ENCODE peak calls at places on chromosomes 12 and 14, in ten cellular contexts. O is HCT116, G is right atrium auricular region, A is esophagus muscularis mucosa, B is GM23338, P is upper lobe of left lung, Q is stomach, U is cardiac muscle cell, S is uterus, Z is left ventricle myocardium inferior. Y is an unnamed sample. For H3K27me3, the result is how much of the 10 kb centered on the place peaks cover.

GRCh38 chr14:54642121-54642520 is 75.2 kb downstream of the SAMD4A start:
- DNase-seq in O (no peak), G (no peak), A (no peak), B (no peak), P (no peak), Q (no peak), U (no peak), S (no peak), Z (no peak), Y (no peak)

GRCh38 chr14:56660677-56661389 is 81.2 kb downstream of the TMEM260 start:
- DNase-seq in O (no peak), G (no peak), A (no peak), B (peak), P (no peak), Q (no peak), U (no peak), S (no peak), Z (no peak), Y (no peak)

GRCh38 chr14:50045039-50045711 is 71.2 kb downstream of the VCPKMT start:
- DNase-seq in O (no peak), G (peak), A (peak), B (no peak), P (peak), Q (peak), U (peak), S (peak), Z (peak), Y (peak)

GRCh38 chr12:97487470-97487869 is 24.9 kb downstream of the RMST start:
- DNase-seq in O (no peak), G (no peak), A (no peak), B (no peak), P (no peak), Q (no peak), U (no peak), S (no peak), Z (no peak), Y (no peak)

GRCh38 chr12:32727237-32727636 is 28.5 kb downstream of the YARS2 start:
- DNase-seq in O (no peak), G (no peak), A (no peak), B (peak), P (no peak), Q (no peak), U (peak), S (no peak), Z (no peak), Y (no peak)

GRCh38 chr12:47585507-47585906 is 120.3 kb downstream of the RPAP3 start:
- DNase-seq in O (no peak), G (no peak), A (no peak), B (no peak), P (no peak), Q (no peak), U (no peak), S (no peak), Z (no peak), Y (no peak)

GRCh38 chr14:88791629-88792571 is 853 bp downstream of the EML5 start:
- DNase-seq in O (no peak), G (no peak), A (no peak), B (peak), P (peak), Q (peak), U (no peak), S (peak), Z (no peak), Y (no peak)

GRCh38 chr12:113757223-113758002 is 208.7 kb downstream of the RBM19 start:
- DNase-seq in O (peak), G (no peak), A (no peak), B (peak), P (no peak), Q (no peak), U (no peak), S (no peak), Z (no peak), Y (no peak)

GRCh38 chr12:113120670-113121370 is 14.7 kb downstream of the RASAL1 start:
- DNase-seq in O (no peak), G (no peak), A (no peak), B (peak), P (no peak), Q (no peak), U (no peak), S (no peak), Z (no peak), Y (no peak)

GRCh38 chr12:130104114-130104513 is 58.1 kb upstream of the FZD10 start:
- DNase-seq in O (no peak), G (no peak), A (no peak), B (no peak), P (no peak), Q (no peak), U (no peak), S (no peak), Z (no peak), Y (no peak)

GRCh38 chr12:117119592-117120198 is 20.5 kb upstream of the TESC start:
- DNase-seq in O (peak), G (no peak), A (no peak), B (peak), P (no peak), Q (no peak), U (no peak), S (no peak), Z (peak), Y (no peak)

GRCh38 chr12:52370906-52371608 is 3.8 kb upstream of the KRT85 start:
- DNase-seq in O (no peak), G (peak), A (peak), B (no peak), P (no peak), Q (no peak), U (peak), S (peak), Z (peak), Y (no peak)

GRCh38 chr14:74913986-74914573 is 9.0 kb downstream of the RPS6KL1 start:
- DNase-seq in O (peak), G (peak), A (no peak), B (peak), P (peak), Q (peak), U (peak), S (peak), Z (peak), Y (no peak)

GRCh38 chr12:108112815-108113556 is 16.1 kb upstream of the WSCD2 start:
- DNase-seq in O (no peak), G (no peak), A (no peak), B (peak), P (no peak), Q (no peak), U (no peak), S (no peak), Z (no peak), Y (no peak)

GRCh38 chr12:9669534-9669933 is at the start of gene CLEC2D:
- DNase-seq in O (no peak), G (no peak), A (no peak), B (no peak), P (no peak), Q (no peak), U (no peak), S (no peak), Z (no peak), Y (peak)

GRCh38 chr14:104106471-104106991 is 21.0 kb downstream of the ASPG start:
- DNase-seq in O (no peak), G (no peak), A (no peak), B (no peak), P (no peak), Q (no peak), U (no peak), S (no peak), Z (peak), Y (no peak)

GRCh38 chr14:81565441-81566290 is 32.0 kb upstream of the SEL1L start:
- DNase-seq in O (peak), G (no peak), A (no peak), B (peak), P (no peak), Q (no peak), U (peak), S (no peak), Z (no peak), Y (no peak)

GRCh38 chr14:75987201-75987970 is 1.8 kb downstream of the IFT43 start:
- DNase-seq in O (no peak), G (no peak), A (no peak), B (no peak), P (no peak), Q (no peak), U (no peak), S (no peak), Z (no peak), Y (no peak)

GRCh38 chr14:23056257-23056955 is 914 bp downstream of the CDH24 start:
- DNase-seq in O (peak), G (peak), A (no peak), B (peak), P (peak), Q (peak), U (peak), S (peak), Z (peak), Y (peak)

GRCh38 chr14:51188566-51189185 is 51.4 kb upstream of the TMX1 start:
- DNase-seq in O (no peak), G (no peak), A (no peak), B (no peak), P (no peak), Q (no peak), U (peak), S (peak), Z (no peak), Y (no peak)

GRCh38 chr14:101233861-101234587 is 327.3 kb upstream of the DIO3 start:
- DNase-seq in O (no peak), G (no peak), A (no peak), B (no peak), P (no peak), Q (no peak), U (no peak), S (no peak), Z (no peak), Y (no peak)
- TF ChIP-seq CTCF in O (no peak), G (no peak), A (no peak), B (no peak), P (no peak), Q (no peak), U (no peak), S (no peak), Z (no peak), Y (no peak)

DNA sequence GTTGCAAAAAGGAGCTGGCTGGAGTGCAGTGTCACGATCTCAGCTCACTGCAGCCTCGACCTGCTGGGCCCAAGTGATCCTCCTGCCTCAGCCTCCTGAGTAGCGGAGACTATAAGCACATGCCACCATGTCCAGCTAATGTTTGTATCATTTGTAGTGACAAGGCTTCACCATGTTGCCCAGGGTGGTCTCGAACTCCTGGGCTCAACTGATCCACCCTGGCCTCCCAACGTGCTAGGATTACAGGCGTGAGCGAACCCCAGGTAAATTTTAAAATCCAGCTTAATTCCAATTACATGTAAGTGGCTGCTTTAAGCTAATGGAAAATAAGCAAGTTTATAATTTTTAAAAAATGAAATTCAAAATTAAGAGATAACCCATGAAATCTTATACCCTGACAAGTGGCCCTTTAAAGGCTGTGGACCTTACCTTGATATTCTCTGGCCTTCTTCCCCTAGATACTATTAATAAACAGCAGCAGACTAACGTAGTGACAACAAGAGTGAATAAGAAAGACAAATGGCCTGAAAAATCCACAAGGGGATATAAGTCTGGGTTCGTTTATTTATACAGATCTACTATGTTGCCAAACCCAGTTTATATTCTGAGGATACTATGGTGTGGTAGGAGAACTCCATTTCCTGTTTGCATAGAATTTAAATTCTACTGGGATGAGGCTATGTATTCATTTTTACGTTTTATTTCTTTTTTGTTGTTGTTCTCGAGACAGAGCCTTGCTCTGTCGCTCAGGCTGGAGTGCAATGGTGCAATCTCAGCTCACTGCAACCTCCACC is 25.6 kb upstream of the SLC2A3 start:
- DNase-seq in O (no peak), G (no peak), A (no peak), B (no peak), P (no peak), Q (no peak), U (no peak), S (no peak), Z (no peak), Y (no peak)
- H3K4me3 ChIP-seq in O (peak), G (no peak), A (no peak), B (peak), P (no peak), Q (no peak), U (peak), S (no peak), Z (peak), Y (peak)

GRCh38 chr14:31672709-31673108 is 111.5 kb downstream of the NUBPL start:
- DNase-seq in O (no peak), G (no peak), A (no peak), B (no peak), P (no peak), Q (no peak), U (no peak), S (no peak), Z (no peak), Y (no peak)

GRCh38 chr14:31677052-31677451 is 115.8 kb downstream of the NUBPL start:
- DNase-seq in O (no peak), G (no peak), A (no peak), B (no peak), P (no peak), Q (no peak), U (no peak), S (no peak), Z (no peak), Y (no peak)

GRCh38 chr14:31682768-31683167 is 121.6 kb downstream of the NUBPL start:
- DNase-seq in O (no peak), G (no peak), A (no peak), B (no peak), P (no peak), Q (no peak), U (no peak), S (no peak), Z (no peak), Y (no peak)

GRCh38 chr14:31677630-31678029 is 116.4 kb downstream of the NUBPL start:
- DNase-seq in O (no peak), G (no peak), A (no peak), B (no peak), P (no peak), Q (no peak), U (no peak), S (no peak), Z (no peak), Y (no peak)

DNA sequence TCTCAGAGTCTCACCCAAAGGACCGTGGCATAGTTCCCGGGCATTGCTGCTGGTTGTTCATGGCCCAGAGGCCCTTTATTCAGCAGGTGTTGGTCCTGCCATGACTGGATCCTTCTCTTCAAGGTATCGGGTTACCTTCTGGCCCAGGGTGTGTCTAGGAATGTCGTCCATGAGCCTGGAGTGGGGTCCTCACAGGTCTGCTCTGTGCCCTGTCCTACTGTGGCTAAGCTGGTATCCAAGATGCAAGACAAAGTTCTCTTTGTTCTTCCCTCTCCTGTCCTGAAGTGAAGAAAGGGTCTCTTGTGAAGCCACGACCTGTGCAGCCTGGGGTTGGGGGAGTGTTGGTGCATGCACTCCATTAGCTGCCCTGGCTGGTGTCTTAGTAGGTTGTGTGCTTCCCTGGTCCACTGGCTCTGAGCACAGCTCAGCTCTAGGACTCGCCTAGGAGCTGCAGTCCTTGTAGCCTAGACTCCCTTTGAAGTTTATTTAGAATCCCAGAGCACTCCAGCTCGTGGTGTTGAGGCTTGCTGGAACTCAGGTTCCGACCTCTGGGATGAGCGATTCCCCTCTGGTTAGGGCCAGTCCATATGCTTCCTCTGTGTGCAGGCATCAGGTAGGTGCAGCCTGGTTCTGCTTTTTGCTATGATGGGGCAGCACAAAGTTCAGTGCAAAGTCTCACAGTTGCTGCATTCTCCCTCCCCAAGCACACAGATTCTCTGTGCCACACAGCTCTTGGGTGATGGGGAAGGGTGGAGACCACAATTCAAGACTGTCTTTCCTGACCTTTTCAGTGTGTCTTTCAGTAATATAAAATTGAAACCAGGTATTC is 117.4 kb downstream of the NUBPL start:
- DNase-seq in O (no peak), G (no peak), A (no peak), B (peak), P (no peak), Q (no peak), U (no peak), S (no peak), Z (no peak), Y (no peak)
- H3K27me3 ChIP-seq in O (under half), G (under half), A (under half), B (under half), P (under half), Q (under half), U (under half), S (under half), Z (under half), Y (under half)

GRCh38 chr14:67768219-67768618 is 48.2 kb downstream of the ZFYVE26 start:
- DNase-seq in O (no peak), G (no peak), A (no peak), B (no peak), P (no peak), Q (no peak), U (peak), S (no peak), Z (no peak), Y (no peak)

GRCh38 chr14:67764496-67764895 is 51.9 kb downstream of the ZFYVE26 start:
- DNase-seq in O (no peak), G (no peak), A (no peak), B (no peak), P (no peak), Q (no peak), U (no peak), S (no peak), Z (no peak), Y (no peak)

GRCh38 chr14:67765192-67765834 is 51.1 kb downstream of the ZFYVE26 start:
- DNase-seq in O (no peak), G (no peak), A (no peak), B (no peak), P (no peak), Q (no peak), U (no peak), S (no peak), Z (no peak), Y (no peak)

GRCh38 chr14:67763158-67763822 is 53.1 kb downstream of the ZFYVE26 start:
- DNase-seq in O (no peak), G (no peak), A (no peak), B (no peak), P (peak), Q (no peak), U (no peak), S (no peak), Z (no peak), Y (no peak)

GRCh38 chr14:67766035-67766680 is 50.2 kb downstream of the ZFYVE26 start:
- DNase-seq in O (no peak), G (no peak), A (no peak), B (no peak), P (peak), Q (no peak), U (no peak), S (no peak), Z (no peak), Y (no peak)
- TF ChIP-seq CTCF in O (no peak), G (no peak), A (no peak), B (no peak), P (no peak), Q (no peak), U (no peak), S (no peak), Z (no peak), Y (no peak)

DNA sequence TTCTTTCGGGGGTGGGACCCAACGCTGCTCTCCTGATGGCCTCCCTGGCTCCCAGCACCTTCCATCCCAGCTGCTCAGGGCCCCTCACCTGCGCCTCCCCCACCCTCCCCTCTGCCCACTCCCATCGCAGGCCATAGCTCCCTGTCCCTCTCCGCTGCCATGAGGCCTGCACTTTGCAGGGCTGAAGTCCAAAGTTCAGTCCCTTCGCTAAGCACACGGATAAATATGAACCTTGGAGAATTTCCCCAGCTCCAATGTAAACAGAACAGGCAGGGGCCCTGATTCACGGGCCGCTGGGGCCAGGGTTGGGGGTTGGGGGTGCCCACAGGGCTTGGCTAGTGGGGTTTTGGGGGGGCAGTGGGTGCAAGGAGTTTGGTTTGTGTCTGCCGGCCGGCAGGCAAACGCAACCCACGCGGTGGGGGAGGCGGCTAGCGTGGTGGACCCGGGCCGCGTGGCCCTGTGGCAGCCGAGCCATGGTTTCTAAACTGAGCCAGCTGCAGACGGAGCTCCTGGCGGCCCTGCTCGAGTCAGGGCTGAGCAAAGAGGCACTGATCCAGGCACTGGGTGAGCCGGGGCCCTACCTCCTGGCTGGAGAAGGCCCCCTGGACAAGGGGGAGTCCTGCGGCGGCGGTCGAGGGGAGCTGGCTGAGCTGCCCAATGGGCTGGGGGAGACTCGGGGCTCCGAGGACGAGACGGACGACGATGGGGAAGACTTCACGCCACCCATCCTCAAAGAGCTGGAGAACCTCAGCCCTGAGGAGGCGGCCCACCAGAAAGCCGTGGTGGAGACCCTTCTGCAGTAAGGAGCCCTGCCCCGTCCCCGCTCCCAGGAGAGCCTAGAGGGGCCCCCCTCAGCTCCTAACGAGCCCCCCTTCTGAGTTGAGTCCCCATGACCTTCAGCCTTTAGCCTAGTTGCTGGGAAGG is at the start of gene HNF1A:
- DNase-seq in O (no peak), G (no peak), A (no peak), B (peak), P (no peak), Q (peak), U (no peak), S (no peak), Z (no peak), Y (no peak)
- H3K4me3 ChIP-seq in O (no peak), G (no peak), A (no peak), B (no peak), P (no peak), Q (peak), U (no peak), S (no peak), Z (no peak), Y (no peak)

GRCh38 chr14:36509056-36509917 is 10.7 kb downstream of the NKX2-1 start:
- DNase-seq in O (no peak), G (no peak), A (no peak), B (peak), P (no peak), Q (no peak), U (no peak), S (no peak), Z (no peak), Y (no peak)
- H3K27me3 ChIP-seq in O (under half), G (half or more), A (under half), B (half or more), P (under half), Q (half or more), U (half or more), S (half or more), Z (half or more), Y (under half)

DNA sequence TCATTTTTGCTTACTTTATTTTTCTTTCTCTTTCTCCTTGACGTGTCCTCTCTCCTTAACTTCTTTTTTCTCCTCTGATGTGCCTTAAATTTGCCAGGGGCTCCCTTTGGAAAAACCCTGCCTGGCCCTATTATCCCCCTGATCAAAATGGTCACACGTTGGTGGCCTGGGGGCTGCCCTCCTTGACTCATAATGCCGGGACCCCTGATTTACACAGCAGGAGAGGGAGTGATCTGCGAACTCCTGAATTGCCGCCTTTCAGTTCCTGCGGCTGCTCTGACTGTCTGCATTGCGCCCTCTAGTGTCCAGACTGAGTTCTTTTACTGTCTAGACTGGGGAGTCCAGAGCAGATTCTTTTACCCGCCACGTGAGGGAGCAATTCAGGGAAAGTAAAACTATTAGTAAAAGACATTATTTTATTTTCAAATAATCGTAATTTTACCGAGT is 44.8 kb upstream of the GZMB start:
- DNase-seq in O (peak), G (peak), A (no peak), B (peak), P (peak), Q (peak), U (peak), S (peak), Z (peak), Y (peak)
- TF ChIP-seq CTCF in O (peak), G (peak), A (peak), B (peak), P (peak), Q (peak), U (peak), S (peak), Z (peak), Y (peak)